ENCODE peak calls at places on chromosome 15, in nine cellular contexts. A, D, H, C, G, W, S, N and Z are unnamed samples.

GRCh38 chr15:49855917-49856637 is 235.2 kb downstream of the DTWD1 start:
- DNase-seq in A (no peak), D (peak; percentile 93), H (no peak), C (no peak), G (no peak), W (no peak), S (no peak), N (peak; percentile 96), Z (no peak)

GRCh38 chr15:44066211-44066827 is 128.8 kb downstream of the FRMD5 start:
- DNase-seq in A (peak; percentile 89), D (peak; percentile 29), H (no peak), C (peak; percentile 37), G (no peak), W (peak; percentile 80), S (no peak), N (peak; percentile 82), Z (peak; percentile 30)

GRCh38 chr15:56244237-56244810 is 645 bp upstream of the RFX7 start:
- DNase-seq in A (peak; percentile 73), D (peak; percentile 23), H (no peak), C (peak; percentile 29), G (peak; percentile 62), W (no peak), S (peak; percentile 57), N (peak; percentile 75), Z (no peak)

GRCh38 chr15:80744826-80745225 is 34.3 kb upstream of the CEMIP start:
- DNase-seq in A (no peak), D (no peak), H (no peak), C (no peak), G (no peak), W (no peak), S (no peak), N (peak; percentile 80), Z (no peak)

GRCh38 chr15:74301583-74302374 is 65.7 kb downstream of the CCDC33 start:
- DNase-seq in A (no peak), D (no peak), H (no peak), C (no peak), G (no peak), W (no peak), S (no peak), N (no peak), Z (no peak)

GRCh38 chr15:77999486-77999885 is 78.0 kb downstream of the TBC1D2B start:
- DNase-seq in A (no peak), D (no peak), H (no peak), C (no peak), G (peak; percentile 10), W (no peak), S (no peak), N (no peak), Z (no peak)

GRCh38 chr15:78807359-78807758 is 3.9 kb downstream of the ADAMTS7 start:
- DNase-seq in A (no peak), D (no peak), H (no peak), C (no peak), G (no peak), W (no peak), S (no peak), N (no peak), Z (no peak)

GRCh38 chr15:94230886-94231727 is at the start of gene MCTP2:
- DNase-seq in A (peak; percentile 74), D (peak; percentile 39), H (peak; percentile 30), C (no peak), G (peak; percentile 93), W (peak; percentile 93), S (peak; percentile 93), N (peak; percentile 78), Z (peak; percentile 82)

GRCh38 chr15:74978077-74978476 is 17.3 kb upstream of the SCAMP5 start:
- DNase-seq in A (no peak), D (no peak), H (no peak), C (no peak), G (no peak), W (no peak), S (no peak), N (no peak), Z (no peak)

GRCh38 chr15:85298941-85299340 is 81.5 kb upstream of the AKAP13 start:
- DNase-seq in A (no peak), D (no peak), H (no peak), C (no peak), G (no peak), W (no peak), S (no peak), N (no peak), Z (no peak)

GRCh38 chr15:63456253-63456652 is 48.1 kb upstream of the USP3 start:
- DNase-seq in A (no peak), D (no peak), H (no peak), C (no peak), G (no peak), W (no peak), S (no peak), N (no peak), Z (no peak)

GRCh38 chr15:31364301-31365031 is 37.8 kb downstream of the KLF13 start:
- DNase-seq in A (peak; percentile 49), D (no peak), H (no peak), C (no peak), G (no peak), W (no peak), S (peak; percentile 63), N (no peak), Z (no peak)

DNA sequence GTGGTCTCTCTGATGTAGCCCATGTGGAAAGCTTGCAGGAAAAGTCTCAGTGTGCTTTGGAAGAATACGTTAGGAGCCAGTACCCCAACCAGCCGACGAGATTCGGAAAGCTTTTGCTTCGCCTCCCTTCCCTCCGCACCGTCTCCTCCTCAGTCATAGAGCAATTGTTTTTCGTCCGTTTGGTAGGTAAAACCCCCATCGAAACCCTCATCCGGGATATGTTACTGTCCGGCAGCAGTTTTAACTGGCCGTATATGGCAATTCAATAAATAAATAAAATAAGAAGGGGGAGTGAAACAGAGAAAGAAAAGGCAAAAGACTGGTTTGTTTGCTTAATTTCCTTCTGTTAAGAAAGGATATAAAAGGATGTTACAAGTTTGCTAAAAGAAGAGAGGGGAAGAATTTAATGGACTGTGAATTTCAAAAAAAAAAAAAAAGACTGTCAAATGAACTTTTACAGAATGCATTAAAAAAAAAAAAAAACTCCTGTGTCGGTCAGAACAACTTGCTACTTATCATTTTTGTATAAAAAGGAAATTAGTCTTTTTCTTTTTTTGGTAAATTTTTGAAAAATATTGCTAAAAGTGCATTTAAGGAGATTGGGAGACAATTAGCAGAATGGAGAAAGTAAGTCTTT is 7.0 kb downstream of the NR2F2 start:
- DNase-seq in A (no peak), D (no peak), H (no peak), C (no peak), G (no peak), W (no peak), S (no peak), N (peak; percentile 39), Z (no peak)
- H3K27ac ChIP-seq in A (no peak overlapping the region), D (peak overlapping the region; percentile 78), H (peak overlapping the region; percentile 95), C (no peak overlapping the region), G (peak overlapping the region; percentile 88), W (no peak overlapping the region), S (no peak overlapping the region), N (peak overlapping the region; percentile 77), Z (no peak overlapping the region)

DNA sequence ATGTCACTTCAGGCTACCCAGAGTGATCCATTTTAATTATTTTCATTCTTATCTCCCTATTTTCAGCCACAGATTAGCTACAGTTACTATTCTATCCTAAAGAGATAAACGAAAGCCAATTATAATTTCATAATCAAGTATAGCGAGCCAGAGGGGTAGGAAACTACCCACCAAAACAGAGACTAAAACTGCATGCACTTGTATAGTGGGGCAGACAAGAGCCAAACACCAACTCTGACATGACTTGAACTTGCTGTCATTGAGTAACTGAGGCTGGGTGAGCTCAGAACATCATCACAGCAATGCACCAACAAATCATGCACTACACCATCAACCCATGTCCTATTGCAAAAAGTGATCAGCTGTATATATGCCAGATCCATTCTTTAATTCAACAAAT is 64.8 kb downstream of the FBN1 start:
- DNase-seq in A (no peak), D (no peak), H (no peak), C (no peak), G (no peak), W (no peak), S (no peak), N (no peak), Z (no peak)
- H3K27ac ChIP-seq in A (no peak overlapping the region), D (no peak overlapping the region), H (no peak overlapping the region), C (no peak overlapping the region), G (no peak overlapping the region), W (no peak overlapping the region), S (no peak overlapping the region), N (peak overlapping the region; percentile 92), Z (no peak overlapping the region)

DNA sequence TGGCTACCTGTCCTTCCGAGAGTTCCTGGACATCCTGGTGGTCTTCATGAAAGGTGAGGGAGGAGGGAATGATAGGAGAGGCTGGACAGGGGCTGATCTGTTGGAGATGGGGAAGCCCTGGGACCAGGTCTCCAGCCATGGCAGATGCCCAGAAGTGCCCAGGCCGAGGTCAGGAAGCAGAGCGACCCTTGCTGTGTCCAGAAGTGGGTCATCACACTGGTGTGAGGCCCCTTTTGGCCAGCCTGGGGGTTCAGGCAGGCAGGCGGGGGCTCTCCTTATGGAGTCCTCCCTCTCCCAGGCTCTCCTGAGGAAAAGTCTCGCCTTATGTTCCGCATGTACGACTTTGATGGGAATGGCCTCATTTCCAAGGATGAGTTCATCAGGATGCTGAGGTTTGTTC is 17.8 kb downstream of the DUOX1 start:
- DNase-seq in A (no peak), D (no peak), H (no peak), C (no peak), G (no peak), W (no peak), S (no peak), N (no peak), Z (no peak)
- H3K27ac ChIP-seq in A (no peak overlapping the region), D (no peak overlapping the region), H (no peak overlapping the region), C (no peak overlapping the region), G (no peak overlapping the region), W (no peak overlapping the region), S (no peak overlapping the region), N (no peak overlapping the region), Z (no peak overlapping the region)

GRCh38 chr15:98955980-98956723 is 51.4 kb downstream of the PGPEP1L start:
- DNase-seq in A (no peak), D (no peak), H (no peak), C (peak; percentile 17), G (no peak), W (no peak), S (no peak), N (no peak), Z (no peak)

GRCh38 chr15:98953000-98953776 is 54.4 kb downstream of the PGPEP1L start:
- DNase-seq in A (no peak), D (no peak), H (no peak), C (no peak), G (no peak), W (peak; percentile 50), S (no peak), N (no peak), Z (no peak)

GRCh38 chr15:98955331-98955730 is 52.3 kb downstream of the PGPEP1L start:
- DNase-seq in A (no peak), D (no peak), H (no peak), C (peak; percentile 89), G (no peak), W (no peak), S (no peak), N (peak; percentile 21), Z (no peak)

GRCh38 chr15:98953950-98954349 is 53.6 kb downstream of the PGPEP1L start:
- DNase-seq in A (no peak), D (no peak), H (no peak), C (no peak), G (no peak), W (no peak), S (no peak), N (no peak), Z (no peak)

DNA sequence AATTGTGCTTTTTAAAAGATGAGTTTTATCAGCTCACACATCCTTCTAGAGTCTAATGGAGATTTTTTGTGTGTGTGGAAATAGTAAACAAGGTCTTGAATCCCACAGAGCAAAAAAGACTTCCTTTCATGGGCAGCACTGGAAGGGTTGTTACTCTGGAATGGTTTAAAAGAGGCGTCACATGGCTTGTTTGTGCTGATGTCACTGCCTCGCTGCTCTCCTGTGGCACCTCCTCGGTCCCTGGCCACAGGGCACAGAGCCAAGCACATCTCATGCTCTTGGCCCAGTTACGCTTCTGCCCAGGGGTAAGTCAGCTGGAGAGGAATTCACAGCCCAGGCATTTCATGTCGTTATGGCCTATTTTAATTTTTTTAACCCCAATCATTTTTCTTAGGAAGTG is 53.2 kb downstream of the PGPEP1L start:
- DNase-seq in A (no peak), D (peak; percentile 37), H (peak; percentile 82), C (peak; percentile 76), G (no peak), W (no peak), S (no peak), N (peak; percentile 89), Z (no peak)
- H3K27ac ChIP-seq in A (no peak overlapping the region), D (peak overlapping the region; percentile 72), H (peak overlapping the region; percentile 96), C (peak overlapping the region; percentile 65), G (peak overlapping the region; percentile 53), W (no peak overlapping the region), S (no peak overlapping the region), N (peak overlapping the region; percentile 67), Z (no peak overlapping the region)